ENCODE peak calls at places on chromosomes 5 and 9, in five cellular contexts. M is endothelial cell, H is adrenal gland, J is fibroblast of mammary gland, Z is lower lobe of right lung. A is an unnamed sample.

GRCh38 chr5:43338856-43339255 is 25.6 kb upstream of the HMGCS1 start:
- DNase-seq in Z (no peak), J (no peak), H (no peak), M (no peak), A (no peak)

GRCh38 chr5:44046581-44047327 is 342.5 kb downstream of the FGF10 start:
- DNase-seq in H (no peak), M (no peak), Z (no peak), J (peak; percentile 8), A (no peak)

GRCh38 chr5:198516-198915 is 7.2 kb downstream of the LRRC14B start:
- DNase-seq in M (no peak), H (no peak), Z (no peak), J (no peak), A (no peak)

GRCh38 chr5:175642998-175643397 is 14.9 kb upstream of the HRH2 start:
- DNase-seq in Z (no peak), H (no peak), M (no peak), J (no peak), A (no peak)

GRCh38 chr5:117594165-117594564 is 1019.5 kb upstream of the SEMA6A start:
- DNase-seq in H (no peak), M (no peak), Z (no peak), J (peak; percentile 2), A (no peak)

GRCh38 chr9:85359161-85359560 is 382.6 kb downstream of the AGTPBP1 start:
- DNase-seq in M (no peak), J (no peak), Z (no peak), H (no peak), A (no peak)

GRCh38 chr9:106859957-106860715 is 2.8 kb upstream of the ZNF462 start:
- DNase-seq in M (peak; percentile 63), H (peak; percentile 45), J (no peak), Z (peak; percentile 60), A (peak; percentile 24)

GRCh38 chr9:123562844-123563346 is 206.9 kb downstream of the CRB2 start:
- DNase-seq in Z (no peak), J (peak; percentile 96), H (no peak), M (no peak), A (no peak)

GRCh38 chr5:103744159-103744558 is 181.6 kb upstream of the NUDT12 start:
- DNase-seq in J (peak; percentile 75), H (no peak), Z (no peak), M (no peak), A (no peak)

GRCh38 chr9:133127340-133127981 is 6.4 kb upstream of the RALGDS start:
- DNase-seq in J (peak; percentile 58), M (no peak), Z (peak; percentile 86), H (no peak), A (peak; percentile 59)

GRCh38 chr5:149452007-149452664 is 73.0 kb upstream of the IL17B start:
- DNase-seq in Z (peak; percentile 82), J (peak; percentile 68), H (peak; percentile 74), M (peak; percentile 62), A (peak; percentile 85)

GRCh38 chr9:133991964-133992779 is at the start of gene VAV2:
- DNase-seq in H (peak; percentile 74), M (peak; percentile 62), Z (peak; percentile 83), J (peak; percentile 45), A (peak; percentile 56)

GRCh38 chr5:168006473-168007130 is 284.8 kb upstream of the WWC1 start:
- DNase-seq in M (no peak), Z (no peak), H (no peak), J (no peak), A (no peak)

GRCh38 chr5:65172486-65173129 is 309.1 kb downstream of the ADAMTS6 start:
- DNase-seq in M (no peak), J (peak; percentile 95), Z (no peak), H (no peak), A (no peak)

GRCh38 chr9:86321373-86321772 is 32.8 kb downstream of the TUT7 start:
- DNase-seq in J (peak; percentile 83), H (peak; percentile 52), M (no peak), Z (no peak), A (no peak)

GRCh38 chr5:42242210-42242609 is 181.0 kb upstream of the GHR start:
- DNase-seq in J (peak; percentile 49), M (no peak), Z (no peak), H (no peak), A (no peak)

GRCh38 chr5:172530835-172531703 is 76.7 kb upstream of the SH3PXD2B start:
- DNase-seq in H (no peak), Z (no peak), M (no peak), J (no peak), A (no peak)

GRCh38 chr5:95995947-95996489 is 34.4 kb upstream of the ELL2 start:
- DNase-seq in J (no peak), H (no peak), M (no peak), Z (no peak), A (no peak)

GRCh38 chr9:115680226-115680625 is 473.4 kb upstream of the PAPPA start:
- DNase-seq in J (peak; percentile 40), Z (no peak), H (no peak), M (no peak), A (no peak)

GRCh38 chr9:38338359-38339014 is 54.0 kb upstream of the ALDH1B1 start:
- DNase-seq in H (no peak), M (no peak), J (no peak), Z (no peak), A (no peak)

GRCh38 chr9:38182321-38182720 is 113.3 kb upstream of the SHB start:
- DNase-seq in Z (no peak), J (no peak), H (no peak), M (no peak), A (peak; percentile 2)

GRCh38 chr9:18890372-18890771 is 142.6 kb downstream of the SAXO1 start:
- DNase-seq in H (no peak), M (no peak), J (peak; percentile 54), Z (no peak), A (no peak)

GRCh38 chr9:122080986-122081385 is 12.1 kb downstream of the TTLL11 start:
- DNase-seq in M (no peak), Z (no peak), H (no peak), J (no peak), A (no peak)

GRCh38 chr5:132353593-132353992 is 15.9 kb upstream of the SLC22A5 start:
- DNase-seq in H (no peak), M (no peak), J (no peak), Z (no peak), A (no peak)

GRCh38 chr9:115267788-115268187 is 149.8 kb upstream of the TNC start:
- DNase-seq in Z (no peak), M (no peak), H (no peak), J (peak; percentile 30), A (no peak)

GRCh38 chr9:101582593-101582992 is 12.2 kb downstream of the PPP3R2 start:
- DNase-seq in J (peak; percentile 92), H (no peak), M (no peak), Z (no peak), A (no peak)

GRCh38 chr9:90767523-90768100 is 34.0 kb upstream of the SYK start:
- DNase-seq in J (peak; percentile 12), Z (no peak), H (no peak), M (no peak), A (no peak)

GRCh38 chr9:110669439-110669838 is 848 bp downstream of the MUSK start:
- DNase-seq in H (no peak), M (no peak), Z (no peak), J (no peak), A (no peak)

GRCh38 chr5:177131352-177131710 is 2.2 kb upstream of the NSD1 start:
- DNase-seq in M (no peak), J (no peak), Z (no peak), H (no peak), A (no peak)

GRCh38 chr5:86500947-86501346 is 116.8 kb upstream of the COX7C start:
- DNase-seq in M (peak; percentile 3), H (no peak), Z (no peak), J (no peak), A (peak; percentile 34)
- TF ChIP-seq CTCF in M (no peak), H (no peak), Z (no peak), J (no peak), A (peak; percentile 44)

GRCh38 chr5:92559743-92560142 is 1021.3 kb downstream of the NR2F1-AS1 start:
- DNase-seq in Z (no peak), M (no peak), J (peak; percentile 37), H (no peak), A (no peak)
- TF ChIP-seq CTCF in Z (no peak), M (no peak), J (no peak), H (no peak), A (no peak)

GRCh38 chr5:146388418-146388817 is 49.8 kb downstream of the POU4F3 start:
- DNase-seq in H (no peak), J (peak; percentile 18), M (no peak), Z (no peak), A (no peak)

GRCh38 chr5:146394486-146394885 is 52.6 kb upstream of the TCERG1 start:
- DNase-seq in M (no peak), J (no peak), Z (no peak), H (no peak), A (no peak)

GRCh38 chr5:146395233-146395632 is 51.9 kb upstream of the TCERG1 start:
- DNase-seq in H (no peak), M (no peak), J (no peak), Z (no peak), A (no peak)

GRCh38 chr5:146390469-146390868 is 51.8 kb downstream of the POU4F3 start:
- DNase-seq in J (no peak), Z (no peak), H (no peak), M (peak; percentile 22), A (peak; percentile 16)
- TF ChIP-seq CTCF in J (peak; percentile 25), Z (no peak), H (no peak), M (peak; percentile 37), A (peak; percentile 24)

GRCh38 chr5:141681295-141681694 is 735 bp downstream of the ARAP3 start:
- DNase-seq in M (no peak), J (no peak), H (no peak), Z (no peak), A (no peak)

GRCh38 chr5:141674747-141675146 is 7.3 kb downstream of the ARAP3 start:
- DNase-seq in J (no peak), H (no peak), M (no peak), Z (no peak), A (no peak)

GRCh38 chr5:141680178-141680577 is 1.9 kb downstream of the ARAP3 start:
- DNase-seq in J (no peak), M (no peak), Z (no peak), H (no peak), A (no peak)

GRCh38 chr5:141680751-141681201 is 1.3 kb downstream of the ARAP3 start:
- DNase-seq in H (peak; percentile 54), M (peak; percentile 86), Z (peak; percentile 67), J (no peak), A (peak; percentile 31)

DNA sequence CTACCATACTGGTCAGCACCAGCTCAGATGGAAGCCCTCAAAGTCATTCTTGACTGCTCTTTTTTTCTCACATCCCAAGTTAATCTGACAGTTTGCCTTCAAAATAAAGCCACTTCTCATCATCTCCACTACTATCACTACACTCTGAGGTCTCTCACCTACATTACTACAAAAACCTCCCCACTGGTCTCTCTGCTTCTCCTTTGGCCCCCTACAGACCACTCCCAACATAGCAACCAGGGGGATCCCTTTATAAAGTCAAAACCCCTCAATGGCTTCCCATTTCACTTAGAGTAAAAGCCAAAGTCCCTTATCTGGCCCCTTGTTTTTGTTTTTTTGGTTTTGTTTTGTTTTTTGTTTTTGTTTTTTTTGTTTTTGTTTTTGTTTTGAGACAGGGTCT is 4.6 kb downstream of the ARAP3 start:
- DNase-seq in H (no peak), Z (no peak), M (peak; percentile 53), J (no peak), A (no peak)
- TF ChIP-seq CTCF in H (no peak), Z (peak; percentile 10), M (peak; percentile 66), J (no peak), A (peak; percentile 36)

A was measured in Calu3.